ENCODE peak calls at places on chromosomes 7 and 10, in six cellular contexts. One of them, this sample, is unnamed.

GRCh38 chr7:45163692-45164052 is 6.1 kb downstream of the RAMP3 start:
- DNase-seq in tibial nerve: no peak
- DNase-seq in upper lobe of left lung: no peak
- DNase-seq in ovary: no peak
- DNase-seq in A549: no peak
- DNase-seq in stomach: no peak
- DNase-seq in this sample: peak

GRCh38 chr7:100563809-100564400 is 9.8 kb downstream of the SAP25 start:
- DNase-seq in upper lobe of left lung: peak
- DNase-seq in tibial nerve: peak
- DNase-seq in A549: peak
- DNase-seq in ovary: peak
- DNase-seq in stomach: peak
- DNase-seq in this sample: peak

GRCh38 chr10:69327463-69328345 is 49.4 kb downstream of the HK1 start:
- DNase-seq in ovary: peak
- DNase-seq in stomach: peak
- DNase-seq in tibial nerve: no peak
- DNase-seq in A549: no peak
- DNase-seq in upper lobe of left lung: peak
- DNase-seq in this sample: peak

GRCh38 chr7:90660819-90661218 is 64.7 kb downstream of the CDK14 start:
- DNase-seq in stomach: no peak
- DNase-seq in upper lobe of left lung: no peak
- DNase-seq in tibial nerve: no peak
- DNase-seq in ovary: no peak
- DNase-seq in A549: no peak
- DNase-seq in this sample: no peak

GRCh38 chr10:96222908-96223307 is 48.5 kb downstream of the BLNK start:
- DNase-seq in tibial nerve: no peak
- DNase-seq in ovary: no peak
- DNase-seq in A549: no peak
- DNase-seq in upper lobe of left lung: no peak
- DNase-seq in stomach: no peak
- DNase-seq in this sample: no peak

GRCh38 chr10:78923644-78924318 is 145.0 kb upstream of the ZMIZ1 start:
- DNase-seq in stomach: no peak
- DNase-seq in A549: no peak
- DNase-seq in ovary: no peak
- DNase-seq in upper lobe of left lung: no peak
- DNase-seq in tibial nerve: no peak
- DNase-seq in this sample: no peak

GRCh38 chr7:77426521-77427051 is 10.4 kb upstream of the GSAP start:
- DNase-seq in tibial nerve: no peak
- DNase-seq in A549: no peak
- DNase-seq in ovary: no peak
- DNase-seq in upper lobe of left lung: no peak
- DNase-seq in stomach: no peak
- DNase-seq in this sample: no peak

GRCh38 chr10:70232859-70233108 is 445 bp downstream of the PPA1 start:
- DNase-seq in upper lobe of left lung: no peak
- DNase-seq in ovary: no peak
- DNase-seq in stomach: no peak
- DNase-seq in A549: no peak
- DNase-seq in tibial nerve: no peak
- DNase-seq in this sample: no peak

GRCh38 chr7:151400626-151401315 is 9.1 kb downstream of the WDR86 start:
- DNase-seq in ovary: no peak
- DNase-seq in upper lobe of left lung: no peak
- DNase-seq in tibial nerve: no peak
- DNase-seq in A549: no peak
- DNase-seq in stomach: no peak
- DNase-seq in this sample: no peak

GRCh38 chr7:151725844-151726770 is 150.8 kb downstream of the PRKAG2 start:
- DNase-seq in A549: no peak
- DNase-seq in stomach: no peak
- DNase-seq in ovary: no peak
- DNase-seq in tibial nerve: no peak
- DNase-seq in upper lobe of left lung: peak
- DNase-seq in this sample: no peak

GRCh38 chr10:8513155-8514147 is 459.0 kb downstream of the GATA3 start:
- DNase-seq in ovary: no peak
- DNase-seq in stomach: no peak
- DNase-seq in A549: no peak
- DNase-seq in upper lobe of left lung: no peak
- DNase-seq in tibial nerve: no peak
- DNase-seq in this sample: no peak

GRCh38 chr10:113060221-113061053 is 110.4 kb downstream of the TCF7L2 start:
- DNase-seq in A549: no peak
- DNase-seq in upper lobe of left lung: peak
- DNase-seq in stomach: no peak
- DNase-seq in tibial nerve: peak
- DNase-seq in ovary: no peak
- DNase-seq in this sample: peak

GRCh38 chr10:27861781-27862180 is 116.2 kb upstream of the MKX start:
- DNase-seq in upper lobe of left lung: no peak
- DNase-seq in tibial nerve: no peak
- DNase-seq in A549: no peak
- DNase-seq in ovary: no peak
- DNase-seq in stomach: no peak
- DNase-seq in this sample: no peak

GRCh38 chr10:7408494-7409044 is 2.3 kb downstream of the SFMBT2 start:
- DNase-seq in upper lobe of left lung: peak
- DNase-seq in ovary: peak
- DNase-seq in tibial nerve: peak
- DNase-seq in stomach: peak
- DNase-seq in A549: peak
- DNase-seq in this sample: peak

GRCh38 chr7:64890761-64891666 is 12.1 kb upstream of the ZNF273 start:
- DNase-seq in upper lobe of left lung: no peak
- DNase-seq in ovary: no peak
- DNase-seq in stomach: no peak
- DNase-seq in tibial nerve: no peak
- DNase-seq in A549: no peak
- DNase-seq in this sample: no peak

GRCh38 chr7:74272305-74273038 is 16.7 kb upstream of the CLIP2 start:
- DNase-seq in tibial nerve: peak
- DNase-seq in A549: no peak
- DNase-seq in ovary: peak
- DNase-seq in stomach: peak
- DNase-seq in upper lobe of left lung: peak
- DNase-seq in this sample: peak

GRCh38 chr10:71834343-71834674 is 16.7 kb downstream of the PSAP start:
- DNase-seq in ovary: no peak
- DNase-seq in A549: no peak
- DNase-seq in tibial nerve: no peak
- DNase-seq in upper lobe of left lung: no peak
- DNase-seq in stomach: no peak
- DNase-seq in this sample: no peak

GRCh38 chr7:100629117-100629711 is 12.1 kb downstream of the TFR2 start:
- DNase-seq in ovary: no peak
- DNase-seq in stomach: peak
- DNase-seq in tibial nerve: no peak
- DNase-seq in upper lobe of left lung: peak
- DNase-seq in A549: peak
- DNase-seq in this sample: no peak

GRCh38 chr10:71696635-71697326 is 22.8 kb downstream of the C10orf105 start:
- DNase-seq in tibial nerve: peak
- DNase-seq in ovary: peak
- DNase-seq in stomach: peak
- DNase-seq in A549: peak
- DNase-seq in upper lobe of left lung: peak
- DNase-seq in this sample: no peak

GRCh38 chr7:4434306-4434705 is 247.8 kb upstream of the FOXK1 start:
- DNase-seq in A549: no peak
- DNase-seq in stomach: no peak
- DNase-seq in tibial nerve: no peak
- DNase-seq in ovary: no peak
- DNase-seq in upper lobe of left lung: no peak
- DNase-seq in this sample: no peak

GRCh38 chr10:95445223-95445836 is 115.8 kb downstream of the SORBS1 start:
- DNase-seq in tibial nerve: peak
- DNase-seq in stomach: peak
- DNase-seq in ovary: peak
- DNase-seq in A549: peak
- DNase-seq in upper lobe of left lung: peak
- DNase-seq in this sample: peak

DNA sequence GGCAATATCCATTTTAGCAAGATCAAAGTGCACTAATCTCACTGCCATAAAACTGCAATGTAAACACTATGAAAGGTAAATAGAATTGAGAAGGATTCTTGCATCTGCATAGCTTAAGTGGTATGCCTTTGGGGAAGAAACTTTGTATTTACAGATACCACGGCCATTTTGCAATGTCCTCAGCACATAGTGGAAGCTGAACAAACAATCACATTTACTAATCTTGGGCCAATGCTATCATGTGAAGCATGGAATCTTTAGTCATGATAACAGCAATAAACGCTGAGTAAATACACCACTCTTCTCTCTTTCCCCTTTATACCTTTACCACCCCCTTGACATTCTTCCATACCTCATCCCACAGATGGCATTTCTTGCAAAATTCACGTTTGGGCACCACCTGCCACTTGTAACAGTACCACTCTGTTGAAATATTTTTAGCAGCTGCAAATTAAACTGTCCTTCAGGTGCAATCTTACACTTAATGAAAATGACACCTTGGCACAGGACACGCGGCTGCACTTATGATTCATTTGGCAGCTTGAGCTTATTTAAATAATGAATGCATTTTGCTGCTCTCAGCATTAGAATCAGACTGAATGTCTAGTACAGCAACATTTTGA is 171.8 kb downstream of the SEMA3A start:
- DNase-seq in upper lobe of left lung: no peak
- DNase-seq in stomach: peak
- DNase-seq in A549: peak
- DNase-seq in tibial nerve: no peak
- DNase-seq in ovary: no peak
- DNase-seq in this sample: no peak
- TF ChIP-seq EP300 in upper lobe of left lung: no peak
- TF ChIP-seq EP300 in stomach: no peak
- TF ChIP-seq EP300 in A549: peak
- TF ChIP-seq EP300 in tibial nerve: no peak
- TF ChIP-seq EP300 in ovary: no peak
- TF ChIP-seq EP300 in this sample: no peak

GRCh38 chr10:52348037-52348564 is 34.0 kb downstream of the DKK1 start:
- DNase-seq in A549: no peak
- DNase-seq in ovary: no peak
- DNase-seq in stomach: no peak
- DNase-seq in upper lobe of left lung: no peak
- DNase-seq in tibial nerve: no peak
- DNase-seq in this sample: no peak

GRCh38 chr10:52346394-52347326 is 32.6 kb downstream of the DKK1 start:
- DNase-seq in stomach: no peak
- DNase-seq in upper lobe of left lung: no peak
- DNase-seq in ovary: no peak
- DNase-seq in A549: no peak
- DNase-seq in tibial nerve: no peak
- DNase-seq in this sample: no peak

GRCh38 chr10:52347327-52347667 is 33.2 kb downstream of the DKK1 start:
- DNase-seq in tibial nerve: no peak
- DNase-seq in A549: no peak
- DNase-seq in upper lobe of left lung: no peak
- DNase-seq in stomach: no peak
- DNase-seq in ovary: no peak
- DNase-seq in this sample: peak

GRCh38 chr10:52343439-52343838 is 29.4 kb downstream of the DKK1 start:
- DNase-seq in upper lobe of left lung: no peak
- DNase-seq in tibial nerve: no peak
- DNase-seq in A549: no peak
- DNase-seq in ovary: no peak
- DNase-seq in stomach: no peak
- DNase-seq in this sample: no peak
- TF ChIP-seq CTCF in upper lobe of left lung: no peak
- TF ChIP-seq CTCF in tibial nerve: no peak
- TF ChIP-seq CTCF in A549: no peak
- TF ChIP-seq CTCF in ovary: no peak
- TF ChIP-seq CTCF in stomach: no peak
- TF ChIP-seq CTCF in this sample: no peak

DNA sequence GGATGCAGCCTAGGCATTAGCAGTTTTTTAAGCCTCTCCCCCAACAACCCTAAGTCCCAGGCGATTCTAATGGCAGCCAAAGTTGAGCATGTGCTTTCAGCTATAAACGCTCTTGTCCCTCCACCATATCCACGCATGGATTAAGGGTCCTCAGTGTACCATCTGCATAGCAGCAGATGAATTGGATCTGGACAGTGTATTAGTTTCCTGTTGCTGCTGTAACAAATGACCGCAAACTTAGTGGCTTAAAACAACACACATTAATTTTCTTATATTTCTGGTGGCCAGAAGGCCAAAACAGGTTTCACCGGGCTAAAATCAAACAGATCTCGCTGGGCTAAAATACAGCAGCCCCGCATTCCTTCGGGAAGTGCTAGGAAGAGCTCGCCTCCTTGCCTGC is 13.1 kb downstream of the TSPAN33 start:
- DNase-seq in upper lobe of left lung: no peak
- DNase-seq in tibial nerve: no peak
- DNase-seq in A549: no peak
- DNase-seq in ovary: no peak
- DNase-seq in stomach: no peak
- DNase-seq in this sample: no peak
- TF ChIP-seq EP300 in upper lobe of left lung: no peak
- TF ChIP-seq EP300 in tibial nerve: no peak
- TF ChIP-seq EP300 in A549: no peak
- TF ChIP-seq EP300 in ovary: no peak
- TF ChIP-seq EP300 in stomach: no peak
- TF ChIP-seq EP300 in this sample: no peak

GRCh38 chr7:82247814-82248433 is 195.7 kb downstream of the CACNA2D1 start:
- DNase-seq in A549: peak
- DNase-seq in stomach: no peak
- DNase-seq in ovary: no peak
- DNase-seq in tibial nerve: no peak
- DNase-seq in upper lobe of left lung: no peak
- DNase-seq in this sample: no peak
- TF ChIP-seq CTCF in A549: peak
- TF ChIP-seq CTCF in stomach: no peak
- TF ChIP-seq CTCF in ovary: no peak
- TF ChIP-seq CTCF in tibial nerve: no peak
- TF ChIP-seq CTCF in upper lobe of left lung: no peak
- TF ChIP-seq CTCF in this sample: no peak

GRCh38 chr7:91941450-91941849 is 788 bp downstream of the AKAP9 start:
- DNase-seq in upper lobe of left lung: peak
- DNase-seq in A549: no peak
- DNase-seq in ovary: no peak
- DNase-seq in stomach: peak
- DNase-seq in tibial nerve: peak
- DNase-seq in this sample: no peak
- TF ChIP-seq EP300 in upper lobe of left lung: no peak
- TF ChIP-seq EP300 in A549: no peak
- TF ChIP-seq EP300 in ovary: no peak
- TF ChIP-seq EP300 in stomach: no peak
- TF ChIP-seq EP300 in tibial nerve: no peak
- TF ChIP-seq EP300 in this sample: no peak

This sample was measured in sigmoid colon.